ENCODE peak calls at places on chromosomes 11 and 22, in five cellular contexts. H, O, M, E and U are unnamed samples.

GRCh38 chr11:120682866-120683265 is 171.3 kb downstream of the GRIK4 start:
- DNase-seq in H (peak), O (no peak), M (no peak), E (no peak), U (no peak)

GRCh38 chr11:47917643-47918369 is 62.6 kb upstream of the PTPRJ start:
- DNase-seq in H (peak), O (peak), M (no peak), E (peak), U (peak)

GRCh38 chr11:61923166-61924015 is 6.0 kb upstream of the RAB3IL1 start:
- DNase-seq in H (peak), O (peak), M (peak), E (peak), U (peak)

GRCh38 chr22:41488596-41489385 is 19.9 kb downstream of the ACO2 start:
- DNase-seq in H (no peak), O (peak), M (no peak), E (no peak), U (peak)

GRCh38 chr11:66363805-66364535 is 7.6 kb downstream of the SLC29A2 start:
- DNase-seq in H (no peak), O (peak), M (peak), E (peak), U (no peak)

GRCh38 chr11:14904745-14905103 is 12.7 kb upstream of the CYP2R1 start:
- DNase-seq in H (peak), O (peak), M (peak), E (peak), U (peak)

GRCh38 chr22:23397618-23398567 is 182.2 kb downstream of the IGLL1 start:
- DNase-seq in H (no peak), O (no peak), M (no peak), E (no peak), U (no peak)

GRCh38 chr11:95680169-95680929 is 109.2 kb downstream of the FAM76B start:
- DNase-seq in H (peak), O (no peak), M (peak), E (no peak), U (peak)

GRCh38 chr11:86150826-86151187 is 81.9 kb upstream of the PICALM start:
- DNase-seq in H (no peak), O (no peak), M (no peak), E (no peak), U (no peak)

GRCh38 chr11:113378013-113378412 is 9.6 kb upstream of the ANKK1 start:
- DNase-seq in H (no peak), O (no peak), M (no peak), E (no peak), U (no peak)
- H3K4me3 ChIP-seq in H (no peak), O (no peak), M (no peak), E (no peak), U (no peak)

GRCh38 chr11:112163875-112164521 is at the start of gene IL18:
- DNase-seq in H (no peak), O (no peak), M (no peak), E (peak), U (peak)

GRCh38 chr11:112165049-112165448 is 1.2 kb upstream of the IL18 start:
- DNase-seq in H (no peak), O (no peak), M (no peak), E (no peak), U (no peak)

GRCh38 chr11:112161012-112161411 is 2.9 kb downstream of the IL18 start:
- DNase-seq in H (no peak), O (no peak), M (no peak), E (no peak), U (peak)

GRCh38 chr11:112160452-112160851 is 3.4 kb downstream of the IL18 start:
- DNase-seq in H (no peak), O (no peak), M (no peak), E (no peak), U (no peak)

GRCh38 chr11:112162761-112163669 is 879 bp downstream of the IL18 start:
- DNase-seq in H (peak), O (no peak), M (no peak), E (no peak), U (peak)
- H3K4me3 ChIP-seq in H (no peak), O (no peak), M (no peak), E (peak), U (peak)

DNA sequence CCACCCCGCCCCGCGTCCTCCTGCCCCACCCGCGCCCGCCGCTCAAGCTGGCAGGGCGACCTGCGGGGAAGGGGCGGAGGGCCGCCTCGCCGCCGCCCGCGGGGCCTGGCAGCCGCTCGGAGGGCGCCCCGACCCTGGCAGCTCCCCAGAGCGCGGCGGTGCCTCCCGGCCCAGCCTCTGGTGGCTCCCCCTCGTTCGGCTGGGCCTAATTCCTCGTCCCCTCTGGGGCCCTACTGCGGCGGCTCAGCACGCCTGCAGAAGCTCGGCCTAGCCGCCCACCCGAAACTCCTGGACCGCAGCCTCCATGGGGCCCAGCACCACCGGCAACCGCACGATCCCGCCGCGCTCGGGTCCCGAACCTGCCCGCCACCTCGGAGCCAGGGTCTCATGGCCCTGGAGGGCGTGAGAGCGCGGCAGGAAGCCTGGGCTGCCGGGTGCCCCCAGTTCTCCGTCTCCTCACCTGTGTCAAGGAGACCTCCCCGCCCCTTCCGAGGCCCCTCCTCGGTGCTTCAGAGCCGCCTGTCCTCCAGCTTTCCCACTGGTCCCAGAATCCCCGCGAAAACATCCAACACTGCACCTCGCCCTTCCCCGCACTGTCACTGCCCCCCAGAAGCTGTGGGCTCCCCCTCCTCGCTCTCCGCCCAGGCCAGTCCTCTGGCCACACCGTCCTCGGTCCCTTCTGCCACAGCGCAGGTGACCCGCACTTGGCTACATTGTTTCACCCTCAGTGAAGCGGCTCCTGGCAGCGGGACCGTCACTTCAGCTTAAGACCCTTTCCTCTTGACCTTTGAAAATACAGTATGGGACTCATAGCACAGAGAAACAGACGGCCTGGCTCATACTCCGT is 613 bp upstream of the GSC2 start:
- DNase-seq in H (no peak), O (no peak), M (no peak), E (no peak), U (no peak)
- H3K4me3 ChIP-seq in H (no peak), O (no peak), M (no peak), E (no peak), U (no peak)

DNA sequence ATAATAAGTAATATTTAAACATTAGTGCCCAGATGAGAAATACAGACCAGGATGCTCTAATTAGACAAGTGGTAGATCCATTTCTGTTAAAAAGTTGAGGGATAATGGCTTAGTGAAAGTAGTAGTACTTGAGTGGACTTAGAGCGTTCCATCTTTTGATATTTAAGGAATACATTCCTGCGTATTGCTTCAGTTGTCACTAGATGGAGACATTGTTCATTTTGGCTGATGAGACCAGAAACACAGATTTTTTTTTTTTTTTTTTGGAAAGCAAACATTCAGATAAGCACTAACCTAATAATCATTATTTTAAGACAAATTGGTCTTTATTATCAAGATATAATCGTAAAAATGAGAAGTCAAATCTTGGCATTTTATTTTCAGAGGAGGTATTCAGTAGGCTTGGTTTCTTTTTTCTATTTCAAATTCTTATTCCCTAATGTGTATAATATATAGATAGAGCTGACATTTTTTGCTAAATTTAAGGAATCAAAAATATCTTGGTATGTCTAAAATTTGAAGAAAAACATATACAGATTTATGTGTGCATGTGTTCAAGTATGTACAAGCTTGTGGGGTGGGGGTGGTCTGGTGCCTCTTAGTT is 92.9 kb downstream of the DYNC2H1 start:
- DNase-seq in H (peak), O (no peak), M (peak), E (no peak), U (peak)
- H3K4me3 ChIP-seq in H (no peak), O (no peak), M (no peak), E (no peak), U (no peak)

GRCh38 chr11:31813242-31813960 is 2.3 kb upstream of the PAX6 start:
- DNase-seq in H (no peak), O (no peak), M (no peak), E (no peak), U (no peak)
- H3K4me3 ChIP-seq in H (peak), O (peak), M (peak), E (peak), U (peak)

GRCh38 chr11:36507824-36508489 is 2.1 kb downstream of the TRAF6 start:
- DNase-seq in H (no peak), O (no peak), M (no peak), E (no peak), U (peak)
- H3K4me3 ChIP-seq in H (no peak), O (no peak), M (peak), E (peak), U (peak)

GRCh38 chr11:104366321-104366734 is 202.4 kb upstream of the PDGFD start:
- DNase-seq in H (no peak), O (peak), M (no peak), E (no peak), U (no peak)
- H3K4me3 ChIP-seq in H (no peak), O (no peak), M (no peak), E (no peak), U (no peak)